ENCODE peak calls at places on chromosomes 6 and 20, in four cellular contexts. One of them, this sample, is unnamed.

GRCh38 chr6:39330057-39330456 is 7.6 kb upstream of the KCNK16 start:
- DNase-seq in H1: no peak
- DNase-seq in HCT116: no peak
- DNase-seq in SK-N-SH: no peak
- DNase-seq in this sample: no peak

GRCh38 chr6:115551510-115551909 is 509.2 kb downstream of the FRK start:
- DNase-seq in H1: no peak
- DNase-seq in HCT116: no peak
- DNase-seq in SK-N-SH: peak; percentile 12
- DNase-seq in this sample: no peak

GRCh38 chr6:135820340-135820739 is 31.2 kb upstream of the PDE7B start:
- DNase-seq in H1: no peak
- DNase-seq in HCT116: no peak
- DNase-seq in SK-N-SH: no peak
- DNase-seq in this sample: no peak

GRCh38 chr6:137522399-137522798 is 28.2 kb upstream of the OLIG3 start:
- DNase-seq in H1: no peak
- DNase-seq in HCT116: no peak
- DNase-seq in SK-N-SH: no peak
- DNase-seq in this sample: no peak

GRCh38 chr20:38129893-38130609 is 35.0 kb downstream of the TGM2 start:
- DNase-seq in H1: no peak
- DNase-seq in HCT116: no peak
- DNase-seq in SK-N-SH: no peak
- DNase-seq in this sample: no peak

GRCh38 chr6:139243531-139243930 is 48.3 kb downstream of the TXLNB start:
- DNase-seq in H1: no peak
- DNase-seq in HCT116: no peak
- DNase-seq in SK-N-SH: no peak
- DNase-seq in this sample: no peak

GRCh38 chr6:38188677-38189335 is 369.3 kb downstream of the ZFAND3 start:
- DNase-seq in H1: no peak
- DNase-seq in HCT116: no peak
- DNase-seq in SK-N-SH: no peak
- DNase-seq in this sample: no peak

GRCh38 chr20:38723982-38724602 is at the start of gene SLC32A1:
- DNase-seq in H1: no peak
- DNase-seq in HCT116: no peak
- DNase-seq in SK-N-SH: peak; percentile 81
- DNase-seq in this sample: no peak

GRCh38 chr6:63527658-63528514 is 44.4 kb upstream of the LOC128125822 start:
- DNase-seq in H1: no peak
- DNase-seq in HCT116: peak; percentile 94
- DNase-seq in SK-N-SH: no peak
- DNase-seq in this sample: no peak

GRCh38 chr6:45959534-45960195 is 56.0 kb downstream of the CLIC5 start:
- DNase-seq in H1: no peak
- DNase-seq in HCT116: no peak
- DNase-seq in SK-N-SH: no peak
- DNase-seq in this sample: no peak

GRCh38 chr20:10427060-10427692 is 6.8 kb downstream of the MKKS start:
- DNase-seq in H1: no peak
- DNase-seq in HCT116: no peak
- DNase-seq in SK-N-SH: peak; percentile 51
- DNase-seq in this sample: peak; percentile 20

GRCh38 chr6:85347787-85348186 is 102.1 kb upstream of the NT5E start:
- DNase-seq in H1: no peak
- DNase-seq in HCT116: no peak
- DNase-seq in SK-N-SH: no peak
- DNase-seq in this sample: no peak

GRCh38 chr6:43052842-43053544 is 658 bp downstream of the CUL7 start:
- DNase-seq in H1: no peak
- DNase-seq in HCT116: no peak
- DNase-seq in SK-N-SH: no peak
- DNase-seq in this sample: peak; percentile 29

GRCh38 chr6:13065596-13065995 is 262.7 kb downstream of the TBC1D7 start:
- DNase-seq in H1: no peak
- DNase-seq in HCT116: no peak
- DNase-seq in SK-N-SH: no peak
- DNase-seq in this sample: no peak

GRCh38 chr20:62808211-62808865 is 3.7 kb downstream of the OGFR start:
- DNase-seq in H1: no peak
- DNase-seq in HCT116: no peak
- DNase-seq in SK-N-SH: peak; percentile 93
- DNase-seq in this sample: peak; percentile 68

GRCh38 chr20:33744181-33744580 is 12.4 kb downstream of the ZNF341 start:
- DNase-seq in H1: no peak
- DNase-seq in HCT116: no peak
- DNase-seq in SK-N-SH: no peak
- DNase-seq in this sample: no peak

GRCh38 chr6:8958894-8959511 is 523.7 kb upstream of the SLC35B3 start:
- DNase-seq in H1: no peak
- DNase-seq in HCT116: peak; percentile 83
- DNase-seq in SK-N-SH: no peak
- DNase-seq in this sample: no peak

GRCh38 chr20:63440366-63440955 is 32.0 kb downstream of the KCNQ2 start:
- DNase-seq in H1: no peak
- DNase-seq in HCT116: no peak
- DNase-seq in SK-N-SH: no peak
- DNase-seq in this sample: no peak

GRCh38 chr20:50009521-50010454 is 27.0 kb downstream of the SNAI1 start:
- DNase-seq in H1: no peak
- DNase-seq in HCT116: no peak
- DNase-seq in SK-N-SH: no peak
- DNase-seq in this sample: no peak

GRCh38 chr6:161922631-161923119 is 648.8 kb upstream of the AGPAT4 start:
- DNase-seq in H1: no peak
- DNase-seq in HCT116: peak; percentile 75
- DNase-seq in SK-N-SH: peak; percentile 69
- DNase-seq in this sample: peak; percentile 80

GRCh38 chr6:43122146-43122545 is 46.0 kb downstream of the PTK7 start:
- DNase-seq in H1: no peak
- DNase-seq in HCT116: no peak
- DNase-seq in SK-N-SH: no peak
- DNase-seq in this sample: no peak

GRCh38 chr6:110951986-110952794 is 6.3 kb upstream of the GTF3C6 start:
- DNase-seq in H1: no peak
- DNase-seq in HCT116: no peak
- DNase-seq in SK-N-SH: no peak
- DNase-seq in this sample: no peak

GRCh38 chr20:20562507-20562906 is 149.9 kb downstream of the RALGAPA2 start:
- DNase-seq in H1: no peak
- DNase-seq in HCT116: no peak
- DNase-seq in SK-N-SH: no peak
- DNase-seq in this sample: no peak

GRCh38 chr20:53331151-53331973 is 262.3 kb downstream of the ZNF217 start:
- DNase-seq in H1: no peak
- DNase-seq in HCT116: peak; percentile 28
- DNase-seq in SK-N-SH: peak; percentile 15
- DNase-seq in this sample: peak; percentile 86

GRCh38 chr20:17985388-17986018 is 16.7 kb downstream of the MGME1 start:
- DNase-seq in H1: no peak
- DNase-seq in HCT116: no peak
- DNase-seq in SK-N-SH: no peak
- DNase-seq in this sample: no peak
- TF ChIP-seq JUND in H1: no peak
- TF ChIP-seq JUND in HCT116: no peak
- TF ChIP-seq JUND in SK-N-SH: no peak
- TF ChIP-seq JUND in this sample: no peak

DNA sequence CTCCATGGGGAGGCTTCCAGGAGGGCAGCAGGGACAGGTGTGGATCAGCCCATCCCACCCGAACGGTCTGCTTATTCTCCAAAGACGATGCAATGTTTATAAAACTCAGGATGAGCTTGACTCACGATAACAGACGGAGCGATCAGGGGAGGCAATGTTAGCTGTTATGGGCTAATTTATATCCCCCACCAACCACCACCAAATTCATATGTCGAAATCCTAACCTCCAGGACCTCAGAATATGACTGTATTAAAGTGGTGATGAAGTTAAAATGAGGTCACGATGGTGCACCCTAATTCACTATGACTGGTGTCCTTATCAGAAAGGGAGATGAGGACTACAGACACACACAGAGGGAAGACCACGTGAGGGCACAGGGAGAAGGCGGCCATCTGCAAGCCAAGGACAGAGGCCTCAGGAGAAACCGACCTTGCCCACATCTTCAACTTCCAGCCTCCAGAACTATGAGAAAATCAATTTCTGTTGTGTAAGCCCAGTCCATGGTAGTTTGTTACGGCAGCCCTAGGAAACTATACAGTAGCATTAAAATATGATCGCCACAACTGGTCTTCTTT is 7.0 kb downstream of the ADTRP start:
- DNase-seq in H1: no peak
- DNase-seq in HCT116: no peak
- DNase-seq in SK-N-SH: no peak
- DNase-seq in this sample: no peak
- TF ChIP-seq JUND in H1: no peak
- TF ChIP-seq JUND in HCT116: no peak
- TF ChIP-seq JUND in SK-N-SH: no peak
- TF ChIP-seq JUND in this sample: no peak

GRCh38 chr20:23397961-23398360 is 23.3 kb downstream of the NAPB start:
- DNase-seq in H1: no peak
- DNase-seq in HCT116: no peak
- DNase-seq in SK-N-SH: no peak
- DNase-seq in this sample: no peak
- TF ChIP-seq JUND in H1: no peak
- TF ChIP-seq JUND in HCT116: no peak
- TF ChIP-seq JUND in SK-N-SH: no peak
- TF ChIP-seq JUND in this sample: no peak

DNA sequence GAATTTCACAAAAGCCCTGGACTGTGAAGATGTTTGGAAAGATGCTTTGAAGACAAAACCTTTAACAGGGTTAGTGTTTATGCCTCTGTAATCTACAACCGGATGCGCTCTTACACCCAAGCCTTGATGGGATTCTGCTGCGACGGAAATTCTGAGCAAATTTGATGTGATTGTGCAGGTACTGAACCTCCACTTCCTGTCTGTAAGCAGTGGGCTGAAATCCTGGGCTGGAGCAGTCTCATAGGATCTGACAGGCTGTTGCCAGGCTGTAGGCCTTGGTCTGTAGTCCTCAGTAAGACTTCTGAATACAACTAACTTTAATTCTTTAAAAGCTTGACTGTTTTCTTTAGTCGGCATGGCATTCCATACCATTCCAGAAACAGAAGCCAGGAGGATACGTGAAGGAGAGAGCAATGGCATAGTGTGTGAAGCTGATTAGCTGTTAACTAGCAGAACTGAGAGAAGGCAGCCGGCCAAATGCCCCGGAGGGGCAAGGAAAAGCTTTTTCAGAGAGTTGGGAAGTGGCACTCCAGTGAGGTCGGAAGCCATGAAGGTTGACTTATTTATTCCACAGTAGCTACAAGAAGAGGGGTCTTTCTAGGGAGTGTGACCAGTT is 68.3 kb downstream of the ADTRP start:
- DNase-seq in H1: no peak
- DNase-seq in HCT116: no peak
- DNase-seq in SK-N-SH: peak; percentile 26
- DNase-seq in this sample: no peak
- TF ChIP-seq JUND in H1: no peak
- TF ChIP-seq JUND in HCT116: no peak
- TF ChIP-seq JUND in SK-N-SH: no peak
- TF ChIP-seq JUND in this sample: no peak

GRCh38 chr6:158039571-158040050 is 57.9 kb downstream of the SYNJ2 start:
- DNase-seq in H1: no peak
- DNase-seq in HCT116: no peak
- DNase-seq in SK-N-SH: no peak
- DNase-seq in this sample: no peak
- TF ChIP-seq JUND in H1: no peak
- TF ChIP-seq JUND in HCT116: no peak
- TF ChIP-seq JUND in SK-N-SH: no peak
- TF ChIP-seq JUND in this sample: no peak

GRCh38 chr6:17867880-17868279 is 119.6 kb downstream of the KIF13A start:
- DNase-seq in H1: no peak
- DNase-seq in HCT116: no peak
- DNase-seq in SK-N-SH: peak; percentile 21
- DNase-seq in this sample: no peak

GRCh38 chr6:17863971-17864754 is 123.3 kb downstream of the KIF13A start:
- DNase-seq in H1: no peak
- DNase-seq in HCT116: peak; percentile 57
- DNase-seq in SK-N-SH: no peak
- DNase-seq in this sample: no peak

GRCh38 chr6:17866876-17867444 is 120.5 kb downstream of the KIF13A start:
- DNase-seq in H1: no peak
- DNase-seq in HCT116: no peak
- DNase-seq in SK-N-SH: no peak
- DNase-seq in this sample: no peak

GRCh38 chr6:17865243-17865642 is 122.2 kb downstream of the KIF13A start:
- DNase-seq in H1: no peak
- DNase-seq in HCT116: peak; percentile 58
- DNase-seq in SK-N-SH: no peak
- DNase-seq in this sample: peak; percentile 67

DNA sequence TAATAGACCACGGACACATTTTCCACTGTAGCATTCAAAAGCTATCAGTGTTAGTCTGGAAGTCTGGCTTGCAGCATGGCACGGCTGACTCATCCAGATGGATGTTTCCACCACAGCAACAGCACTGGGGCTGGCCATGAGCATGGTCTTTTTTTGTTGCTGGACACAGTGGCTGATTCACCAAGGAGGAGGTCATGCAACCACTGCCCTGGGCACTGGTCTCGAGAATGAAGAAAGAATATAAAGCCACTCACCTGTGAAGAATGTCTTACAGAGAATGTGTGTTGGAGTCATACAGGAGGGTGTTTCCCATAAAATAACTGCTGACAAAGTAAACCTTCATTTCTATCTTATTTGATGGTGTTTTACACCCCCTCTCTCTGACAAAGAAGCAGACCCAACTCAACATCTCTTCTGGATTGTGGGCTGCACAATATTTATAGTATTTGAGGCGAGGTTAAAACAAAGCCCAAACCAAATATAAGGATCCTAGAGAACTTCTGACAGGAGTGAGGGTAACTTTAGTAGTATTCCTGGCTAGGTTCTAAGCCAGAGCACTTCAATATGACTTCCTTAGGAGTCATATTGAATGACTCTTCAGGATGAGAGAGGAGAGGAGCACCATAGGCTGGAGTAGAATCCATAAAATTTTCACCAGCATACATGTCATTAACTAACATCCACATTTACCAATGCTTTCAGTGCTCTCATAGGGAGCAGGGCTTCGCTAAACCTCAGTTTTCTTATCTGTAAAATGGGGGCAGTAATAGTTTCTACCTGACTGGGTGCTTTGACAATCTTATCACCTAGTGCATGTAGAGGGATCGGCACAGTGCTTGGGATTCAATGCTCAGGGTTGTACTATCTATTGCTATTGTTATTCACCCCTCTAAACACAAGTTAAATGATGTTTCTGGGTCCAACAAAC is 121.4 kb downstream of the KIF13A start:
- DNase-seq in H1: peak; percentile 7
- DNase-seq in HCT116: peak; percentile 98
- DNase-seq in SK-N-SH: no peak
- DNase-seq in this sample: peak; percentile 31
- TF ChIP-seq JUND in H1: no peak
- TF ChIP-seq JUND in HCT116: peak; percentile 98
- TF ChIP-seq JUND in SK-N-SH: peak; percentile 96
- TF ChIP-seq JUND in this sample: no peak

GRCh38 chr6:113447088-113447831 is 409.9 kb upstream of the MARCKS start:
- DNase-seq in H1: no peak
- DNase-seq in HCT116: no peak
- DNase-seq in SK-N-SH: no peak
- DNase-seq in this sample: no peak
- TF ChIP-seq JUND in H1: no peak
- TF ChIP-seq JUND in HCT116: peak; percentile 74
- TF ChIP-seq JUND in SK-N-SH: peak; percentile 89
- TF ChIP-seq JUND in this sample: no peak

GRCh38 chr6:33000053-33000452 is 9.3 kb downstream of the HLA-DOA start:
- DNase-seq in H1: peak; percentile 41
- DNase-seq in HCT116: peak; percentile 66
- DNase-seq in SK-N-SH: no peak
- DNase-seq in this sample: peak; percentile 60
- TF ChIP-seq JUND in H1: no peak
- TF ChIP-seq JUND in HCT116: no peak
- TF ChIP-seq JUND in SK-N-SH: no peak
- TF ChIP-seq JUND in this sample: no peak